ENCODE peak calls at places on chromosomes 16 and 17, in six cellular contexts. F, P, V, Q, B and M are unnamed samples. For H3K9me3, the result is how much of the 10 kb centered on the place peaks cover.

GRCh38 chr16:379183-379960 is 2.4 kb downstream of the PGAP6 start:
- DNase-seq in V (peak), Q (peak), B (no peak), P (no peak), F (peak), M (no peak)

GRCh38 chr16:66850115-66850815 is 6.1 kb downstream of the CA7 start:
- DNase-seq in Q (no peak), B (no peak), P (no peak), F (no peak), V (no peak), M (no peak)

GRCh38 chr17:70137451-70138230 is 31.7 kb upstream of the KCNJ2 start:
- DNase-seq in V (peak), B (peak), P (no peak), Q (peak), F (peak), M (peak)

GRCh38 chr17:58110012-58110411 is 26.8 kb downstream of the DYNLL2 start:
- DNase-seq in F (no peak), V (no peak), Q (no peak), P (no peak), B (no peak), M (no peak)

GRCh38 chr16:69706256-69706974 is 19.9 kb downstream of the NQO1 start:
- DNase-seq in B (no peak), V (no peak), Q (no peak), F (no peak), P (no peak), M (no peak)

GRCh38 chr17:80817321-80817845 is 174.3 kb upstream of the CHMP6 start:
- DNase-seq in P (peak), F (no peak), B (no peak), Q (no peak), V (no peak), M (no peak)

GRCh38 chr17:66451188-66452149 is 149.1 kb downstream of the PRKCA start:
- DNase-seq in B (no peak), P (no peak), V (peak), F (peak), Q (no peak), M (no peak)

GRCh38 chr16:66776457-66776856 is 24.9 kb downstream of the TERB1 start:
- DNase-seq in V (no peak), Q (no peak), F (no peak), B (no peak), P (no peak), M (no peak)

GRCh38 chr17:28950752-28951427 is 428 bp downstream of the PHF12 start:
- DNase-seq in V (no peak), Q (no peak), F (no peak), P (no peak), B (no peak), M (no peak)

GRCh38 chr16:27650073-27650701 is 100.2 kb downstream of the KATNIP start:
- DNase-seq in F (peak), Q (no peak), P (no peak), B (no peak), V (peak), M (no peak)

GRCh38 chr16:50884066-50884860 is 142.4 kb downstream of the CYLD start:
- DNase-seq in B (no peak), P (no peak), Q (no peak), F (no peak), V (no peak), M (no peak)

GRCh38 chr17:80460286-80460881 is 16.0 kb downstream of the NPTX1 start:
- DNase-seq in V (no peak), F (no peak), B (peak), P (no peak), Q (no peak), M (no peak)

GRCh38 chr17:50547736-50548083 is 736 bp downstream of the SPATA20 start:
- DNase-seq in V (peak), F (no peak), Q (no peak), B (no peak), P (no peak), M (no peak)

GRCh38 chr16:83233153-83233552 is 574.6 kb upstream of the HSBP1 start:
- DNase-seq in Q (no peak), V (no peak), B (no peak), F (no peak), P (no peak), M (no peak)

GRCh38 chr17:20266806-20267458 is 200.4 kb downstream of the LGALS9B start:
- DNase-seq in B (no peak), P (no peak), Q (no peak), V (no peak), F (peak), M (peak)

GRCh38 chr17:2179615-2180295 is 123.8 kb downstream of the SMG6 start:
- DNase-seq in V (peak), P (peak), B (peak), Q (peak), F (peak), M (peak)

GRCh38 chr16:85746431-85747227 is 4.3 kb downstream of the C16orf74 start:
- DNase-seq in B (no peak), F (no peak), P (no peak), Q (no peak), V (peak), M (no peak)

GRCh38 chr17:530851-531250 is 178.2 kb upstream of the RPH3AL start:
- DNase-seq in Q (no peak), B (no peak), P (no peak), F (no peak), V (no peak), M (no peak)

GRCh38 chr16:49980166-49980565 is 44.9 kb upstream of the CNEP1R1 start:
- DNase-seq in F (peak), Q (no peak), P (no peak), V (no peak), B (no peak), M (no peak)

GRCh38 chr16:70715113-70715711 is 29.4 kb upstream of the MTSS2 start:
- DNase-seq in Q (peak), B (peak), V (peak), P (peak), F (peak), M (peak)

GRCh38 chr17:70810609-70811008 is 641.3 kb downstream of the KCNJ2 start:
- DNase-seq in Q (no peak), P (no peak), F (no peak), V (no peak), B (no peak), M (no peak)

GRCh38 chr17:46851029-46851741 is at the start of gene WNT9B:
- DNase-seq in P (peak), B (no peak), V (peak), F (peak), Q (no peak), M (no peak)

GRCh38 chr16:83972256-83973008 is 4.4 kb downstream of the NECAB2 start:
- DNase-seq in F (no peak), B (no peak), Q (no peak), P (peak), V (no peak), M (no peak)

GRCh38 chr16:9039208-9039607 is 52.2 kb upstream of the HAPSTR1 start:
- DNase-seq in F (no peak), P (no peak), B (no peak), Q (no peak), V (no peak), M (no peak)

GRCh38 chr17:47120521-47121095 is 68.5 kb downstream of the CDC27 start:
- DNase-seq in Q (no peak), V (no peak), F (no peak), B (no peak), P (no peak), M (no peak)

GRCh38 chr17:44281570-44281969 is 13.6 kb upstream of the SLC4A1 start:
- DNase-seq in P (no peak), Q (no peak), B (no peak), V (no peak), F (no peak), M (no peak)

GRCh38 chr16:60166-60565 is 6.5 kb downstream of the SNRNP25 start:
- DNase-seq in B (no peak), V (no peak), Q (no peak), P (no peak), F (no peak), M (peak)

GRCh38 chr16:24838554-24839266 is 7.1 kb upstream of the SLC5A11 start:
- DNase-seq in F (peak), V (peak), Q (no peak), B (no peak), P (no peak), M (no peak)

GRCh38 chr17:39653662-39654331 is 11.4 kb upstream of the TCAP start:
- DNase-seq in B (peak), F (peak), P (peak), Q (no peak), V (peak), M (no peak)

GRCh38 chr16:84464116-84464515 is 40.3 kb downstream of the MEAK7 start:
- DNase-seq in B (no peak), Q (no peak), F (no peak), V (no peak), P (peak), M (no peak)

GRCh38 chr17:13704333-13704732 is 102.6 kb upstream of the HS3ST3A1 start:
- DNase-seq in P (no peak), V (no peak), Q (no peak), F (no peak), B (no peak), M (no peak)

GRCh38 chr17:67696853-67697505 is 20.8 kb upstream of the NOL11 start:
- DNase-seq in F (no peak), Q (no peak), V (no peak), B (no peak), P (no peak), M (no peak)
- H3K27ac ChIP-seq in F (no peak), Q (no peak), V (no peak), B (no peak), P (no peak), M (no peak)

GRCh38 chr16:35605921-35606320 is 2146.5 kb downstream of the TP53TG3F start:
- DNase-seq in B (no peak), F (no peak), Q (no peak), V (no peak), P (no peak), M (no peak)
- H3K9me3 ChIP-seq in B (under half), F (under half), Q (under half), V (under half), P (under half), M (under half)

DNA sequence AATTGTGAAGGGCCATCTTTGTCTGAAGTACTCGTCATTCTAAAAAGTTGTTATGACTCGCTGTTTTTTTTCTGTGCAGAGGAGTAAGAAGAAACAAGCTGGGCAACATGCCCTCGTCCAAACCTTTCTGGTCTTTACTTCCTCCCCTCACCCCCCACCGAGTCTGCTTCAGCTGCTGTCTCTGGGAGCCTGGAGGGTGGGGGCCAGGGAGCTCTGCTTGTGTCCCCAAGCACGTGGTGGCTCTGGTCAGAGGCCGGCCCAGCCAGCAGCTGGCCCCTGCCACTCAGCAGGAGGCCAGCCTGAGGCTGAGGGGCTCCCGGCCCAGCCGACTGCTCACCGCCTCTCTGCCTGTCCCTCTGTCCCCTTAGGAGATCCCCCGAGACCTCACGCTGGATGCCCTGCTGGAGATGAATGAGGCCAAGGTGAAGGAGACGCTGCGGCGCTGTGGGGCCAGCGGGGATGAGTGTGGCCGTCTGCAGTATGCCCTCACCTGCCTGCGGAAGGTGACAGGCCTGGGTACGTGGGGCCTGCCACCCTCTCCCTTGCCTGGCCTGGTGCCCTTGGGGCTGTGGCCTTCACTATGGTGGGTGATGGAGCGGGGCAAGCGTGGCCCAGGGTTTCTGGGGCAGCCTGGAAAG is 53.7 kb upstream of the LGALS9 start:
- DNase-seq in V (no peak), P (no peak), F (peak), B (no peak), Q (no peak), M (no peak)
- H3K27ac ChIP-seq in V (peak), P (no peak), F (peak), B (peak), Q (peak), M (peak)

DNA sequence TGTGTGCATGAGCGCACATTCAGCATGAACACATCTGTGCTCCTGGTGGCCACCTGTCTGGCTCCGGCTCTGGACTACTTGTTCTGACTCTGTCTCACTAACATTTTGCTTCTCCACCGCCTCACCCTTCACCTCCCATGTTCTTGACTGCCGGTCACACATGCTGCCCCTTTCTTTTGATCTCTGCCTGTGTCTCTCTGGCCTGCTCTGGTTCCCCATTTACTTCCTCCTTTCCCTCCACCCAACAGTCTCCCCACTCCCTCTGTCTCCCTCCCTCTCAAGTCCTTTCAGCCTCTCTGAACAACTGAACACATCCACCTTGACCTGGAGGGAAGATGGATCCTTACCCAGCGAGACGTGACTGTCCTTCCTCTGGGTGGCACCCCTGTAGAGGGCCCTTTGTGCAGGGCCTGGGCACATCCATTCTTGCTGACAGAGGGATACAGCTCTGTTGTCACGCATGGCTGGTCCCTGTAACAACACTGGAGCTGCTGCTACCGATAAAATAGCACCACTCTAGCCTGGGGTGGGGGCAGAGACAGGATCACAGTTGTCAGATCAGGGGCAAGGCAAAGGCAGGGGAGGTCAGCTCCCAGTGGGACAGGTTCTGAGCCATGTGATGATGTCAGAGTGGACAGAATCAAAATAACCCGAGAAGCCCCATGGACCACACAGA is 11.0 kb downstream of the ZSCAN32 start:
- DNase-seq in Q (no peak), V (no peak), P (no peak), B (no peak), F (no peak), M (no peak)
- H3K9me3 ChIP-seq in Q (half or more), V (half or more), P (under half), B (half or more), F (under half), M (under half)

GRCh38 chr17:81927653-81928496 is at the start of gene MAFG:
- DNase-seq in P (peak), F (peak), Q (peak), V (peak), B (peak), M (peak)

GRCh38 chr17:81930142-81931125 is 2.9 kb upstream of the MAFG start:
- DNase-seq in F (no peak), B (no peak), V (peak), Q (no peak), P (no peak), M (no peak)

GRCh38 chr17:81929253-81930141 is 2.0 kb upstream of the MAFG start:
- DNase-seq in V (no peak), F (no peak), B (no peak), Q (no peak), P (peak), M (no peak)

GRCh38 chr17:81927145-81927652 is 336 bp downstream of the MAFG start:
- DNase-seq in B (no peak), V (no peak), P (peak), F (no peak), Q (no peak), M (peak)

GRCh38 chr17:81928497-81929252 is 1.1 kb upstream of the MAFG start:
- DNase-seq in V (no peak), F (peak), B (no peak), Q (no peak), P (peak), M (no peak)
- H3K27ac ChIP-seq in V (no peak), F (peak), B (no peak), Q (peak), P (no peak), M (no peak)

DNA sequence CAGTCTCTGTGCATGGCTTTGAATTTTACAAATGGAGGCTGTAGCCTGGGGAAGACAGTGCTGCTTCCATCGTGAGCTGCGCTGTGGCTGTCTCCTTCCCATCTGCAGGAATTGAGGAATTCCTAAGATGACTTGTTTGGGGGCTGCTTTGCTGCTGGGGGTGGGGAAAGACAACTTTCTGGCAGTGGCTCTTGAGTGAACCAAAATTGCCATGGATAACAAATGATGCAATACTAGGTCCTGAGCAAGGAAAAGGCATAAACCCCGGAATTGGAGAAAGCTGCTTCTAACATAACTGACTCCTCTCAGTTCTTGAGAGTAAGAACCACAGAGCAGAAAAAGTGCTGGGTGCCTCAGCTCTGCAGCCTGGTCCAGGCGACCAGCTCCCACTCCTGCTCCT is 245.0 kb upstream of the RPL38 start:
- DNase-seq in Q (no peak), B (no peak), P (no peak), F (no peak), V (no peak), M (no peak)
- H3K9me3 ChIP-seq in Q (under half), B (under half), P (under half), F (under half), V (under half), M (under half)

GRCh38 chr17:19004601-19005441 is at the start of gene FAM83G:
- DNase-seq in B (peak), F (peak), V (peak), P (peak), Q (peak), M (peak)
- H3K27ac ChIP-seq in B (no peak), F (peak), V (peak), P (peak), Q (peak), M (peak)

GRCh38 chr17:5183410-5183793 is 8.3 kb downstream of the ZNF594 start:
- DNase-seq in P (no peak), V (no peak), F (no peak), B (no peak), Q (no peak), M (no peak)
- H3K9me3 ChIP-seq in P (under half), V (half or more), F (half or more), B (half or more), Q (half or more), M (half or more)